ENCODE peak calls at places on chromosomes 7 and 10, in nine cellular contexts. R is spleen, I is breast epithelium, X is HCT116, M is suprapubic skin, H is stomach, P is HepG2, S is transverse colon, A is SK-N-SH. C is an unnamed sample.

GRCh38 chr7:15686209-15686956 is at the start of gene MEOX2:
- DNase-seq in M (peak; percentile 85), I (no peak), R (no peak), H (no peak), S (peak; percentile 44), X (no peak), A (peak; percentile 26), P (no peak), C (no peak)

GRCh38 chr10:62045765-62046521 is 144.4 kb downstream of the ARID5B start:
- DNase-seq in X (no peak), A (no peak), P (peak; percentile 83), S (no peak), M (no peak), H (no peak), R (no peak), I (no peak), C (no peak)

GRCh38 chr10:85679061-85679460 is 687.5 kb downstream of the GRID1 start:
- DNase-seq in A (no peak), X (no peak), H (no peak), P (no peak), R (no peak), S (no peak), I (no peak), M (no peak), C (no peak)

GRCh38 chr7:107332488-107333269 is 137.2 kb upstream of the GPR22 start:
- DNase-seq in I (no peak), X (no peak), P (no peak), H (no peak), M (no peak), R (no peak), S (no peak), A (no peak), C (no peak)

GRCh38 chr7:80581472-80581871 is 57.0 kb upstream of the CD36 start:
- DNase-seq in R (no peak), P (no peak), S (no peak), H (no peak), M (no peak), I (no peak), X (no peak), A (no peak), C (no peak)

GRCh38 chr10:129730993-129731325 is 233.1 kb downstream of the EBF3 start:
- DNase-seq in I (no peak), A (no peak), H (no peak), M (no peak), S (no peak), P (no peak), X (no peak), R (peak; percentile 23), C (no peak)

GRCh38 chr7:54015251-54015650 is 526.9 kb upstream of the VSTM2A start:
- DNase-seq in S (no peak), P (no peak), R (no peak), H (no peak), A (no peak), M (no peak), I (no peak), X (no peak), C (no peak)

GRCh38 chr10:124032982-124033886 is 60.2 kb downstream of the CHST15 start:
- DNase-seq in S (no peak), R (peak; percentile 56), M (no peak), X (no peak), A (no peak), I (no peak), P (no peak), H (no peak), C (no peak)

GRCh38 chr10:104077282-104078151 is 8.2 kb downstream of the COL17A1 start:
- DNase-seq in S (no peak), A (no peak), I (no peak), R (no peak), P (no peak), M (no peak), H (no peak), X (no peak), C (no peak)

GRCh38 chr7:26356266-26356665 is 64.6 kb downstream of the SNX10 start:
- DNase-seq in M (no peak), X (no peak), P (no peak), R (no peak), S (no peak), I (no peak), A (no peak), H (no peak), C (no peak)

GRCh38 chr10:60717852-60718251 is 60.4 kb upstream of the CDK1 start:
- DNase-seq in R (no peak), P (no peak), H (no peak), M (no peak), X (no peak), A (no peak), I (no peak), S (no peak), C (no peak)

GRCh38 chr7:55649238-55649637 is 76.9 kb upstream of the VOPP1 start:
- DNase-seq in I (no peak), R (no peak), P (no peak), A (no peak), M (no peak), X (no peak), S (no peak), H (no peak), C (no peak)

GRCh38 chr10:78953124-78954008 is 115.4 kb upstream of the ZMIZ1 start:
- DNase-seq in M (no peak), R (no peak), H (no peak), S (no peak), A (no peak), X (no peak), I (no peak), P (no peak), C (no peak)

GRCh38 chr10:132519382-132520146 is 18.0 kb upstream of the INPP5A start:
- DNase-seq in X (no peak), S (peak; percentile 8), A (no peak), H (no peak), P (no peak), M (peak; percentile 79), R (peak; percentile 80), I (no peak), C (no peak)

GRCh38 chr10:99973190-99973589 is 36.6 kb downstream of the DNMBP start:
- DNase-seq in S (no peak), M (no peak), I (no peak), R (no peak), A (no peak), X (no peak), P (no peak), H (no peak), C (no peak)

GRCh38 chr7:7554021-7554432 is 12.7 kb upstream of the MIOS start:
- DNase-seq in X (no peak), S (no peak), P (no peak), M (no peak), I (no peak), R (no peak), H (no peak), A (no peak), C (peak; percentile 12)

DNA sequence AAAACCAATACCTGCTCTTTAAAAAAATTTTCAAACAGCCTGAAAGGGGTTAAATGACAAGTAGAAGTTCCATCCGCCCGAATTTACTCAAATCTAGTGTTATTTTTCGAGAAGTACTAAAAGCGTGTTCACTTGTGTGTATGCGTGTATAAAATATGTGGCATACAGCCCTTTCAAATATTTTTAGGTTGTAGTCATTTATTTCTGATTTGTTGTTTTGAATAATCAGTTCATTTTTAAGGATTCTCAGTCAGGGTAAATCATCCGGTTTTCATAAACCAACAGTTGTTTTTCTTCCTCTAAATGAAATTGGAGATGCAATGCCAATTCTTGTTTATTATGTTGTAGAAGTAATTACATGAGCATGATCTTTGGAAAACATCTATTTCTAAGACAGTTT is 6.9 kb upstream of the SUN1 start:
- DNase-seq in P (no peak), M (no peak), R (no peak), X (no peak), H (no peak), A (no peak), I (no peak), S (no peak), C (no peak)
- TF ChIP-seq POLR2AphosphoS5 in P (no peak), M (no peak), R (no peak), X (no peak), H (no peak), A (no peak), I (no peak), S (no peak), C (no peak)

GRCh38 chr10:82986216-82986615 is 1111.2 kb downstream of the NRG3 start:
- DNase-seq in X (no peak), A (no peak), H (no peak), M (no peak), I (no peak), S (no peak), P (no peak), R (no peak), C (no peak)
- H3K9me3 ChIP-seq in X (peaks cover 14% of the 10 kb centered on the region), A (no peaks in the 10 kb centered on the region), H (no peaks in the 10 kb centered on the region), M (no peaks in the 10 kb centered on the region), I (no peaks in the 10 kb centered on the region), S (no peaks in the 10 kb centered on the region), P (peaks cover 59% of the 10 kb centered on the region), R (no peaks in the 10 kb centered on the region), C (no peaks in the 10 kb centered on the region)

DNA sequence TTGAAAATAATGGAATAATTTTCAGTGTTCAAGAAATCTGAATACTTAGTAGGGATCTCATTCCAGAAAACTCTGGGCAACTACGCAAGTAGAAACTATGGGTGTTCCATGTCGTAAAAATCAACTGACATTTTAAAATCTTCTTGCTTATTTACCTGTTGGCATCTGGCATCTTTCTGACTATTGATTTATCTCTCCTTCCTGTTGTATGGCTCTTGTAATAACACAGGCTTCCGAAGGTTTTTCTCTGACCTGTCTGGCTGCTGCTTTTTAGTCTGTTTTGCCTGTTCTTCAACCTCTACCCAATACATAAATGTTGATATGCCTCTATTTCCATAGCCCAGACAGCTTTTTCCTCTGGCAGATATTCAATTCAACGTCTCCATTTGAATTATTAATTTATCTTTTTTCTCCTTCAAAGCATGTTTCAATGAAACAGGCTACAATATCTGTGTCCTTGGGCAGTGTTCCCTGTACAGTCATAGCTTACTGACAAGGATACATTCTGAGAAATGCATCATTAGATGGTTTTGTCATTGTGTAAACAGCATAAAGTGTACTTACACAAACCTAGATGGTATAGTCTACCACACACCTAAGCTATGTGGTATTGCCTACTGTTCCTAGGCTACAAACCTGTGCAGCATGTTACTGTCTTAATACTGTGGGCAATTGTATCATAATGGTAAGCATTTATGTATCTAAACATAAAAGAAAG is 105.9 kb upstream of the ETV1 start:
- DNase-seq in X (no peak), H (no peak), M (no peak), P (no peak), I (no peak), S (no peak), A (no peak), R (no peak), C (no peak)
- H3K4me3 ChIP-seq in X (no peak overlapping the region), H (no peak overlapping the region), M (no peak overlapping the region), P (no peak overlapping the region), I (no peak overlapping the region), S (no peak overlapping the region), A (no peak overlapping the region), R (no peak overlapping the region), C (no peak overlapping the region)

DNA sequence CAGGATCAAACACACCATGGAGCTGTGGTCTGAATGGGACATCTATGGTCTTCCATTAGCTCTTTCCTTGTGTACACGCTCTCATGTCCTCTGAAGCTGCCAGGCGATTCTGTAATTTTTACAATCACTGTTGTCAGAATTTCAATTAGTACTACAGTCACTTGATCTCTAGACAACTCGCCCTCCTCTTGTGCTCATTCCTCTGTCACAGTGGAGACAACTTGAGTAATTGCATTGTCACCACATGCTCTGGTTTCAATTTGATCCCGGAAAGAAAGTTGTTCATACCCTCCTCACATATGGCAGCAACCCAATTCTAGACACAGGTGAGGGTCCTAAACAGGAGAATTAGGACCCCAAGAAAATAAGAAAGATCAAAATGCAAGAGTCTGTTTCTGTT is 1327.7 kb downstream of the GATA3 start:
- DNase-seq in A (no peak), M (no peak), S (no peak), X (no peak), I (no peak), R (no peak), P (no peak), H (no peak), C (no peak)
- TF ChIP-seq POLR2AphosphoS5 in A (no peak), M (no peak), S (no peak), X (no peak), I (no peak), R (no peak), P (no peak), H (no peak), C (no peak)